ENCODE peak calls at places on chromosome 10, in seven cellular contexts. H, I, J, G, S, E and M are unnamed samples.

GRCh38 chr10:49592726-49593563 is 17.2 kb upstream of the SLC18A3 start:
- DNase-seq in H (no peak), I (peak; percentile 47), J (peak; percentile 65), G (peak; percentile 42), S (peak; percentile 24), E (no peak), M (peak; percentile 16)

GRCh38 chr10:80187465-80188409 is 17.6 kb downstream of the ANXA11 start:
- DNase-seq in H (no peak), I (no peak), J (no peak), G (no peak), S (no peak), E (peak; percentile 72), M (no peak)

GRCh38 chr10:60367431-60367830 is 22.2 kb downstream of the ANK3 start:
- DNase-seq in H (no peak), I (peak; percentile 21), J (no peak), G (no peak), S (peak; percentile 46), E (no peak), M (no peak)

GRCh38 chr10:31124852-31125251 is 93.2 kb upstream of the ZNF438 start:
- DNase-seq in H (no peak), I (no peak), J (no peak), G (no peak), S (no peak), E (no peak), M (no peak)

GRCh38 chr10:99993994-99994689 is 15.6 kb downstream of the DNMBP start:
- DNase-seq in H (peak; percentile 65), I (peak; percentile 89), J (no peak), G (peak; percentile 58), S (peak; percentile 96), E (peak; percentile 75), M (peak; percentile 79)

GRCh38 chr10:42482411-42482810 is 156.0 kb downstream of the ZNF33B start:
- DNase-seq in H (no peak), I (peak; percentile 60), J (no peak), G (no peak), S (no peak), E (no peak), M (no peak)

GRCh38 chr10:69490876-69491275 is 39.6 kb downstream of the TSPAN15 start:
- DNase-seq in H (no peak), I (no peak), J (no peak), G (no peak), S (no peak), E (no peak), M (no peak)

GRCh38 chr10:101367569-101368453 is 13.8 kb downstream of the BTRC start:
- DNase-seq in H (no peak), I (peak; percentile 48), J (peak; percentile 58), G (no peak), S (peak; percentile 93), E (no peak), M (peak; percentile 45)

GRCh38 chr10:124683816-124684215 is 60.4 kb downstream of the FAM53B start:
- DNase-seq in H (no peak), I (no peak), J (no peak), G (no peak), S (no peak), E (no peak), M (no peak)

GRCh38 chr10:4319870-4320367 is 506.1 kb upstream of the AKR1E2 start:
- DNase-seq in H (no peak), I (no peak), J (no peak), G (no peak), S (no peak), E (no peak), M (no peak)

GRCh38 chr10:4312046-4312835 is 513.8 kb upstream of the AKR1E2 start:
- DNase-seq in H (no peak), I (no peak), J (no peak), G (no peak), S (no peak), E (no peak), M (no peak)

GRCh38 chr10:4315529-4315928 is 510.5 kb upstream of the AKR1E2 start:
- DNase-seq in H (no peak), I (peak; percentile 68), J (no peak), G (no peak), S (peak; percentile 72), E (no peak), M (peak; percentile 86)

DNA sequence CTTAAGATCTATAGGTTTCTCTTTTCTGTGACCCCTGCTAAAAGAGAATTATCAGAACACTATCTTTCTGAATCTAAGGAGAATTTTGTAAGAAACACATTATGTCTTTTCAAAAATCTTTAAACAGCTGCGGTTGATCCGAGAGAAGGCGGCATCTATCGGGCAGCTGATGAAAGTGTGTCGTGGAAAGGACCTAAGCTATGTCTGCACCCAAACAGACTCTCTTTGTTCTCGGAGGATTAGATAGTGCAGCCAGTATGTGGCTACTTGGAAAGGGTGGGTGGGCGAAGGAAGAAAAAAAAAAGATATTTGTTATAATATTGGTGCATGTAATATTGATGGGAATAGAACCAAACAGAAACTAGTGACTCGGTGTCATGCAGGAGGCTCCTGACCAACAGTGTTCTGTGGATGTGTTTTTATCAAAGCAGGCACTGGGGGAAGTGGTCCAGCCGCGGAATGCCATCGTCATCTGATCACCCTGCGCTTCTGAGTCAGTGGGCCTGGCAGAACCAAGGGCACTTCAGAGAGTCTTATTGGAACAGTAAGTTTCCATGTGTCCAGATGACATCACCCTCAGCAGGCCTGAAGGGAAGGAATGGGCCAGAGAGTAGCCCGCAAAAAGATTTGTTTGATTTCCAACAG is 509.7 kb upstream of the AKR1E2 start:
- DNase-seq in H (peak; percentile 56), I (peak; percentile 87), J (no peak), G (no peak), S (peak; percentile 95), E (no peak), M (peak; percentile 57)
- H3K4me3 ChIP-seq in H (no peak overlapping the region), I (peak overlapping the region; percentile 31), J (no peak overlapping the region), G (no peak overlapping the region), S (peak overlapping the region; percentile 10), E (no peak overlapping the region), M (no peak overlapping the region)

GRCh38 chr10:51615764-51616298 is 83.6 kb downstream of the CSTF2T start:
- DNase-seq in H (no peak), I (no peak), J (no peak), G (no peak), S (no peak), E (no peak), M (no peak)

GRCh38 chr10:51620131-51620530 is 79.3 kb downstream of the CSTF2T start:
- DNase-seq in H (no peak), I (no peak), J (no peak), G (no peak), S (no peak), E (no peak), M (no peak)

GRCh38 chr10:51617576-51618298 is 81.7 kb downstream of the CSTF2T start:
- DNase-seq in H (no peak), I (no peak), J (no peak), G (no peak), S (no peak), E (no peak), M (no peak)

GRCh38 chr10:51619365-51619764 is 80.0 kb downstream of the CSTF2T start:
- DNase-seq in H (no peak), I (no peak), J (no peak), G (no peak), S (no peak), E (no peak), M (no peak)
- TF ChIP-seq CTCF in H (no peak), I (no peak), J (no peak), G (no peak), S (no peak), E (no peak), M (no peak)

GRCh38 chr10:28669227-28670173 is 7.8 kb upstream of the BAMBI start:
- DNase-seq in H (no peak), I (no peak), J (no peak), G (no peak), S (no peak), E (no peak), M (no peak)
- H3K4me3 ChIP-seq in H (peak overlapping the region; percentile 61), I (peak overlapping the region; percentile 50), J (peak overlapping the region; percentile 36), G (peak overlapping the region; percentile 34), S (peak overlapping the region; percentile 65), E (peak overlapping the region; percentile 51), M (peak overlapping the region; percentile 49)

GRCh38 chr10:104337985-104338735 is at the start of gene ITPRIP:
- DNase-seq in H (peak; percentile 84), I (peak; percentile 86), J (peak; percentile 52), G (peak; percentile 76), S (peak; percentile 90), E (peak; percentile 89), M (no peak)
- TF ChIP-seq CTCF in H (no peak), I (peak; percentile 22), J (no peak), G (no peak), S (peak; percentile 23), E (peak; percentile 23), M (peak; percentile 34)

GRCh38 chr10:5105626-5106025 is 11.4 kb downstream of the AKR1C3 start:
- DNase-seq in H (no peak), I (no peak), J (peak; percentile 8), G (no peak), S (no peak), E (no peak), M (no peak)

GRCh38 chr10:5108658-5109416 is 14.6 kb downstream of the AKR1C3 start:
- DNase-seq in H (no peak), I (no peak), J (no peak), G (no peak), S (no peak), E (no peak), M (no peak)

GRCh38 chr10:5107860-5108526 is 13.8 kb downstream of the AKR1C3 start:
- DNase-seq in H (no peak), I (no peak), J (no peak), G (no peak), S (no peak), E (no peak), M (no peak)

DNA sequence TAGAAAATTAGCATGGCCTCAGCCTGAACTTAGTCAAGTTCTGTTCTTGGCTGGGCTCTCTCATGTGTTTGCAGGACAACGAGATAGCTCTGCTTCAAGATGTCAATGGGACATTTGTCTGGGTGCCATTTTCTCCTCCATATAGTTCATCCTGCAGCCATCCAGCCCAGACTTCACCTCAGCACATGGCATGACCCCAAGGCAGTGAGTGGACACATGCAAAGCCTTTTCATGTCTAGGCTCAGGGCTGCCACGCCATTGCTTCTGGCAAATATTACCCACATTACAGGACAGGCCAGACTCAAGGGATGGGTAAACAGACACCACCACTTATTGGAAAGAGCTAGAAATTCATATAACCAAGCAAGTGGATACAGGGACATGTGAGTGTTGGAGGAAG is 9.3 kb downstream of the AKR1C3 start:
- DNase-seq in H (no peak), I (no peak), J (no peak), G (no peak), S (no peak), E (no peak), M (no peak)
- H3K4me3 ChIP-seq in H (peak overlapping the region; percentile 0), I (no peak overlapping the region), J (peak overlapping the region; percentile 14), G (no peak overlapping the region), S (no peak overlapping the region), E (no peak overlapping the region), M (no peak overlapping the region)

DNA sequence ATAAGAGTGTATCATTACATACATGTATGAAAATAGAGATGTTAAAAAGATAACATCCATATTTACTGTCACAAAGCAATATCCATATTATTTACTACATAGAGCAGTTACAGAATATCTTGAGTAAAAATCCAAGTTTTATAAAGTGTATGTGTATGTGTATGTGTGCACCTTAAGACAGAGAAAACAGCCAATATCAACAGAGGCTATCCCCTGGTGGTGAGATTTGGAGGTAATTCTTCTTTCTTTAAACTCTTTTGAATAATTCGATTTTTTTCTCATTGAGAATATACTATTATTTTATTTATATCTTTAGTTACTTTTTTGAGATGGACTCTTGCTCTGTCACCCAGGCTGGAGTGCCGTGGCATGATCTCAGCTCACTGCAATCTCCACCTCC is 18.4 kb downstream of the TRDMT1 start:
- DNase-seq in H (no peak), I (no peak), J (no peak), G (no peak), S (no peak), E (no peak), M (no peak)
- TF ChIP-seq CTCF in H (no peak), I (peak; percentile 30), J (no peak), G (no peak), S (peak; percentile 33), E (no peak), M (peak; percentile 5)